ENCODE peak calls at places on chromosomes 7 and 10, in five cellular contexts. One of them, this sample, is unnamed.

GRCh38 chr7:51015581-51015980 is 232.9 kb upstream of the GRB10 start:
- DNase-seq in left ventricle myocardium inferior: no peak
- DNase-seq in AG04450: no peak
- DNase-seq in lower lobe of right lung: no peak
- DNase-seq in CD4-positive, alpha-beta T cell: no peak
- DNase-seq in this sample: no peak

GRCh38 chr10:90592903-90593302 is 264.9 kb downstream of the HTR7 start:
- DNase-seq in left ventricle myocardium inferior: peak
- DNase-seq in AG04450: peak
- DNase-seq in CD4-positive, alpha-beta T cell: no peak
- DNase-seq in lower lobe of right lung: no peak
- DNase-seq in this sample: peak

GRCh38 chr10:133131754-133132710 is 28.0 kb upstream of the KNDC1 start:
- DNase-seq in CD4-positive, alpha-beta T cell: no peak
- DNase-seq in left ventricle myocardium inferior: no peak
- DNase-seq in AG04450: no peak
- DNase-seq in lower lobe of right lung: peak
- DNase-seq in this sample: no peak

GRCh38 chr10:132420469-132421376 is 23.7 kb downstream of the PWWP2B start:
- DNase-seq in left ventricle myocardium inferior: no peak
- DNase-seq in lower lobe of right lung: peak
- DNase-seq in CD4-positive, alpha-beta T cell: no peak
- DNase-seq in AG04450: no peak
- DNase-seq in this sample: no peak

GRCh38 chr10:126474031-126474430 is 85.8 kb upstream of the ADAM12 start:
- DNase-seq in AG04450: no peak
- DNase-seq in left ventricle myocardium inferior: no peak
- DNase-seq in CD4-positive, alpha-beta T cell: no peak
- DNase-seq in lower lobe of right lung: no peak
- DNase-seq in this sample: no peak

GRCh38 chr7:131972251-131972650 is 415.8 kb upstream of the PODXL start:
- DNase-seq in left ventricle myocardium inferior: no peak
- DNase-seq in CD4-positive, alpha-beta T cell: no peak
- DNase-seq in lower lobe of right lung: no peak
- DNase-seq in AG04450: no peak
- DNase-seq in this sample: no peak

GRCh38 chr10:66928000-66928770 is 2.3 kb downstream of the LRRTM3 start:
- DNase-seq in lower lobe of right lung: no peak
- DNase-seq in AG04450: no peak
- DNase-seq in CD4-positive, alpha-beta T cell: no peak
- DNase-seq in left ventricle myocardium inferior: no peak
- DNase-seq in this sample: peak

GRCh38 chr7:135249901-135250300 is 16.3 kb downstream of the STRA8 start:
- DNase-seq in CD4-positive, alpha-beta T cell: no peak
- DNase-seq in left ventricle myocardium inferior: no peak
- DNase-seq in lower lobe of right lung: no peak
- DNase-seq in AG04450: no peak
- DNase-seq in this sample: no peak

GRCh38 chr10:100025528-100026070 is 15.9 kb upstream of the DNMBP start:
- DNase-seq in left ventricle myocardium inferior: no peak
- DNase-seq in AG04450: no peak
- DNase-seq in lower lobe of right lung: no peak
- DNase-seq in CD4-positive, alpha-beta T cell: no peak
- DNase-seq in this sample: no peak

GRCh38 chr7:150382123-150382843 is 3.2 kb downstream of the ZNF775 start:
- DNase-seq in AG04450: no peak
- DNase-seq in lower lobe of right lung: no peak
- DNase-seq in CD4-positive, alpha-beta T cell: no peak
- DNase-seq in left ventricle myocardium inferior: no peak
- DNase-seq in this sample: no peak

GRCh38 chr7:151063212-151063561 is 3.8 kb downstream of the SLC4A2 start:
- DNase-seq in CD4-positive, alpha-beta T cell: no peak
- DNase-seq in lower lobe of right lung: no peak
- DNase-seq in left ventricle myocardium inferior: no peak
- DNase-seq in AG04450: no peak
- DNase-seq in this sample: peak

GRCh38 chr10:24207781-24208611 is 942 bp upstream of the KIAA1217 start:
- DNase-seq in AG04450: no peak
- DNase-seq in left ventricle myocardium inferior: peak
- DNase-seq in lower lobe of right lung: no peak
- DNase-seq in CD4-positive, alpha-beta T cell: no peak
- DNase-seq in this sample: peak

GRCh38 chr7:65746398-65746669 is 126.5 kb upstream of the VKORC1L1 start:
- DNase-seq in left ventricle myocardium inferior: no peak
- DNase-seq in lower lobe of right lung: no peak
- DNase-seq in AG04450: no peak
- DNase-seq in CD4-positive, alpha-beta T cell: no peak
- DNase-seq in this sample: peak

GRCh38 chr10:24726626-24727025 is 2.9 kb upstream of the ARHGAP21 start:
- DNase-seq in left ventricle myocardium inferior: no peak
- DNase-seq in CD4-positive, alpha-beta T cell: no peak
- DNase-seq in AG04450: no peak
- DNase-seq in lower lobe of right lung: no peak
- DNase-seq in this sample: no peak

GRCh38 chr7:36683695-36684357 is 40.5 kb downstream of the AOAH start:
- DNase-seq in lower lobe of right lung: no peak
- DNase-seq in left ventricle myocardium inferior: no peak
- DNase-seq in CD4-positive, alpha-beta T cell: no peak
- DNase-seq in AG04450: no peak
- DNase-seq in this sample: peak

GRCh38 chr7:104784678-104785077 is 229.3 kb upstream of the KMT2E start:
- DNase-seq in CD4-positive, alpha-beta T cell: no peak
- DNase-seq in AG04450: no peak
- DNase-seq in lower lobe of right lung: no peak
- DNase-seq in left ventricle myocardium inferior: no peak
- DNase-seq in this sample: no peak

GRCh38 chr7:142371586-142372377 is 113.9 kb upstream of the PRSS58 start:
- DNase-seq in left ventricle myocardium inferior: no peak
- DNase-seq in lower lobe of right lung: no peak
- DNase-seq in CD4-positive, alpha-beta T cell: no peak
- DNase-seq in AG04450: no peak
- DNase-seq in this sample: no peak

GRCh38 chr10:20114179-20114578 is 297.9 kb downstream of the PLXDC2 start:
- DNase-seq in lower lobe of right lung: no peak
- DNase-seq in CD4-positive, alpha-beta T cell: no peak
- DNase-seq in AG04450: no peak
- DNase-seq in left ventricle myocardium inferior: no peak
- DNase-seq in this sample: no peak

GRCh38 chr7:104552102-104552501 is 223.7 kb downstream of the LHFPL3 start:
- DNase-seq in lower lobe of right lung: no peak
- DNase-seq in left ventricle myocardium inferior: peak
- DNase-seq in AG04450: no peak
- DNase-seq in CD4-positive, alpha-beta T cell: no peak
- DNase-seq in this sample: peak

GRCh38 chr7:137304624-137305235 is 38.8 kb downstream of the PTN start:
- DNase-seq in AG04450: peak
- DNase-seq in CD4-positive, alpha-beta T cell: no peak
- DNase-seq in left ventricle myocardium inferior: no peak
- DNase-seq in lower lobe of right lung: no peak
- DNase-seq in this sample: peak

GRCh38 chr10:99964791-99965190 is 45.0 kb downstream of the DNMBP start:
- DNase-seq in CD4-positive, alpha-beta T cell: no peak
- DNase-seq in left ventricle myocardium inferior: no peak
- DNase-seq in lower lobe of right lung: no peak
- DNase-seq in AG04450: no peak
- DNase-seq in this sample: peak

GRCh38 chr7:129401228-129401967 is 32.8 kb upstream of the STRIP2 start:
- DNase-seq in left ventricle myocardium inferior: no peak
- DNase-seq in CD4-positive, alpha-beta T cell: no peak
- DNase-seq in lower lobe of right lung: no peak
- DNase-seq in AG04450: no peak
- DNase-seq in this sample: no peak

DNA sequence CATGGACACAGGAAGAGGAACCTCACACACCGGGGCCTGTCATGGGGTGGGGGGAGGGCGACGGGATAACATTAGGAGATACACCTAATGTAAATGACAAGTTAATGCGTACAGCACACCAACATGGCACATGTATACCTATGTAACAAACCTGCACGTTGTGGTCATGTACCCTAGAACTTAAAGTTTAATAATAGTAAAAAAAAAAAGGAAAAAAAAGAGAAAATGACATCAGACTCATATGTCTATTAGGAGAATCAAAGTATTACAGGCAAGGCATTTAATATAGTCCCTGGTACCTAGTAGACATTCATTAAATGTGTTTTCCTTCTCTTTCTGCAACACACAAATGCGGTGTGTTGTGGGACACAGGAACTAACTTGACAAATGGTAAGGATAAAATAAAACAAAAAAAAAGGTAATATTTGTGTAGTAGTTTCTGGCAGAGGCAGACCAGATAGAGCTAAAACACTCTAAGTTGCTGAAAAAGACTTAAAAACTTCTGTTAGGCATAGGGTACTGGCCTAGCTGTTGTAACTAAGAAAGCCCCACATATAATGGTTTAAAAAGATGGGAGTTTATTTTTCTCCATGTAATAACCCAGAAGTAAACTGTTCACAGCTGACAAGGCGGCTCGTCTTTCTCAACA is 68.8 kb downstream of the NAMPT start:
- DNase-seq in lower lobe of right lung: no peak
- DNase-seq in left ventricle myocardium inferior: no peak
- DNase-seq in CD4-positive, alpha-beta T cell: no peak
- DNase-seq in AG04450: no peak
- DNase-seq in this sample: no peak
- H3K27ac ChIP-seq in lower lobe of right lung: peak
- H3K27ac ChIP-seq in left ventricle myocardium inferior: peak
- H3K27ac ChIP-seq in CD4-positive, alpha-beta T cell: no peak
- H3K27ac ChIP-seq in AG04450: peak
- H3K27ac ChIP-seq in this sample: peak

GRCh38 chr7:130843703-130844102 is 109.7 kb upstream of the KLF14 start:
- DNase-seq in CD4-positive, alpha-beta T cell: no peak
- DNase-seq in left ventricle myocardium inferior: no peak
- DNase-seq in lower lobe of right lung: no peak
- DNase-seq in AG04450: no peak
- DNase-seq in this sample: no peak

GRCh38 chr7:130849604-130850003 is 115.6 kb upstream of the KLF14 start:
- DNase-seq in AG04450: no peak
- DNase-seq in lower lobe of right lung: no peak
- DNase-seq in CD4-positive, alpha-beta T cell: no peak
- DNase-seq in left ventricle myocardium inferior: no peak
- DNase-seq in this sample: no peak

GRCh38 chr7:130844811-130845580 is 111.0 kb upstream of the KLF14 start:
- DNase-seq in left ventricle myocardium inferior: no peak
- DNase-seq in CD4-positive, alpha-beta T cell: no peak
- DNase-seq in AG04450: no peak
- DNase-seq in lower lobe of right lung: no peak
- DNase-seq in this sample: peak

GRCh38 chr7:130841416-130841815 is 107.4 kb upstream of the KLF14 start:
- DNase-seq in left ventricle myocardium inferior: no peak
- DNase-seq in lower lobe of right lung: no peak
- DNase-seq in AG04450: no peak
- DNase-seq in CD4-positive, alpha-beta T cell: no peak
- DNase-seq in this sample: no peak

GRCh38 chr7:130845581-130846085 is 111.6 kb upstream of the KLF14 start:
- DNase-seq in left ventricle myocardium inferior: no peak
- DNase-seq in CD4-positive, alpha-beta T cell: no peak
- DNase-seq in AG04450: peak
- DNase-seq in lower lobe of right lung: no peak
- DNase-seq in this sample: peak
- H3K27ac ChIP-seq in left ventricle myocardium inferior: no peak
- H3K27ac ChIP-seq in CD4-positive, alpha-beta T cell: no peak
- H3K27ac ChIP-seq in AG04450: peak
- H3K27ac ChIP-seq in lower lobe of right lung: no peak
- H3K27ac ChIP-seq in this sample: peak

DNA sequence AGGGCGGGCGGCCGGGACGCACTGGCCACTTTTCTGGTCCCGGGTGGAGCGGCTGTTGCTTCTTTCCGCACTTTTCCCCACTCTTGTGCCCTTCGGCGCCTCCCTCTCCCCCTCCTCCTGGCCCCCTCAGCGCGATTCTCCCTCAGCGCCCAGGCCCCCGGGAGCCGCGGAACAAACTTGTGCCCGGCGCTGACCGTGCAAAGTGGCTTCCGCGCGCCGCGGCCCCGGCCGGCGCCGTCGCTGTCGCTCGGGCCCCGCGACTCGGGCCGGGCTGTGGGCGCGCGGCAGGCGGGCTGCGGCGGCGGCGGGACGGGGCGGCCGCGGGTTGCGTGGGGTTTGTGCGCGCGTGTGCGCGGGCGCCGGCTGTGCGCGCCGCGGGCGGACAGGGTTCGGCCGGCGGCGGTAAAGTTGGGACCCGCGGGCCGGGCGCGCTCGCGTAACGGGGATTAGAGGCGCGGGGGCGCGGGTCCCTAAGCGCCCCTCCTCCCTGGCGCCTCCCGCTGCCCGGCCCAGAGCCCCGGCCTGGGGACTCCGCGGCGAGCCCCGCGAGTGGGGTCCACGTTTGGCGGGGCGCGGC is 674 bp downstream of the ZEB1 start:
- DNase-seq in AG04450: no peak
- DNase-seq in CD4-positive, alpha-beta T cell: no peak
- DNase-seq in lower lobe of right lung: no peak
- DNase-seq in left ventricle myocardium inferior: no peak
- DNase-seq in this sample: no peak
- H3K27ac ChIP-seq in AG04450: peak
- H3K27ac ChIP-seq in CD4-positive, alpha-beta T cell: peak
- H3K27ac ChIP-seq in lower lobe of right lung: peak
- H3K27ac ChIP-seq in left ventricle myocardium inferior: peak
- H3K27ac ChIP-seq in this sample: peak

GRCh38 chr7:143884978-143885559 is 16.9 kb downstream of the TCAF1 start:
- DNase-seq in CD4-positive, alpha-beta T cell: no peak
- DNase-seq in AG04450: no peak
- DNase-seq in left ventricle myocardium inferior: peak
- DNase-seq in lower lobe of right lung: no peak
- DNase-seq in this sample: peak

GRCh38 chr7:143884276-143884977 is 17.5 kb downstream of the TCAF1 start:
- DNase-seq in left ventricle myocardium inferior: no peak
- DNase-seq in lower lobe of right lung: no peak
- DNase-seq in CD4-positive, alpha-beta T cell: no peak
- DNase-seq in AG04450: no peak
- DNase-seq in this sample: no peak

GRCh38 chr7:143885951-143886350 is 16.0 kb downstream of the TCAF1 start:
- DNase-seq in CD4-positive, alpha-beta T cell: no peak
- DNase-seq in lower lobe of right lung: no peak
- DNase-seq in AG04450: no peak
- DNase-seq in left ventricle myocardium inferior: no peak
- DNase-seq in this sample: no peak

GRCh38 chr7:143882020-143882610 is 19.9 kb downstream of the TCAF1 start:
- DNase-seq in CD4-positive, alpha-beta T cell: no peak
- DNase-seq in lower lobe of right lung: no peak
- DNase-seq in AG04450: no peak
- DNase-seq in left ventricle myocardium inferior: peak
- DNase-seq in this sample: peak

DNA sequence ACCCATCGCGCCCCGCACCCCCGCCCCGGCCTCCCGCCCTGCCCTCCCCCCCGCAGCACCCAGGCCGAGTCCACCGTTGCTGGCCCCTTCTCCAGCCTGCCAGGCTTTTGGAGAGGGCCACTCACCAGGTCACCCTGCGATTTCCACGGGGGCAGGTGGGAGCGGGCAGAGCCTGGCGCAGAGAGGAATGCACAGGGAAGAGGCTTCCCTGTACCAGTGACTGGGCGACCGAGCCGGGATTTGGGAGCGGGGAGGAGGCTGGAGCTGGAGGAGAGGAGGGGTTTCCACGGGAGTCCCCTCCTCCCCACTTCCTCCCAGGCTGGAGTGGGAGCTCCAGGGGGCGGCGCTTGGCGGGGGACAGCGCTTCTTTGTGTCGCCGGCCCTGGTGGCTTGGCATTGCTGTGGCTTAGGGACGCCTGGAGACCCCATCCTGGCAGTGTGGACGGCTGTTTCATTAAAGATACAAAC is 19.3 kb downstream of the TCAF1 start:
- DNase-seq in lower lobe of right lung: peak
- DNase-seq in CD4-positive, alpha-beta T cell: no peak
- DNase-seq in left ventricle myocardium inferior: peak
- DNase-seq in AG04450: no peak
- DNase-seq in this sample: peak
- H3K27ac ChIP-seq in lower lobe of right lung: peak
- H3K27ac ChIP-seq in CD4-positive, alpha-beta T cell: no peak
- H3K27ac ChIP-seq in left ventricle myocardium inferior: peak
- H3K27ac ChIP-seq in AG04450: peak
- H3K27ac ChIP-seq in this sample: peak

GRCh38 chr7:78173192-78173591 is 374.6 kb downstream of the PHTF2 start:
- DNase-seq in left ventricle myocardium inferior: no peak
- DNase-seq in AG04450: no peak
- DNase-seq in lower lobe of right lung: no peak
- DNase-seq in CD4-positive, alpha-beta T cell: no peak
- DNase-seq in this sample: no peak
- H3K27ac ChIP-seq in left ventricle myocardium inferior: no peak
- H3K27ac ChIP-seq in AG04450: no peak
- H3K27ac ChIP-seq in lower lobe of right lung: no peak
- H3K27ac ChIP-seq in CD4-positive, alpha-beta T cell: no peak
- H3K27ac ChIP-seq in this sample: no peak

This sample was measured in astrocyte.